ENCODE peak calls at places on chromosomes 5 and 9, in four cellular contexts. U is Panc1, Q is uterus, C is keratinocyte. H is an unnamed sample. For H3K27me3, the result is how much of the 10 kb centered on the place peaks cover.

GRCh38 chr5:151911011-151911410 is 13.6 kb downstream of the GLRA1 start:
- DNase-seq in U (no peak), C (no peak), Q (no peak), H (no peak)

GRCh38 chr5:80231693-80232092 is 24.2 kb downstream of the SERINC5 start:
- DNase-seq in Q (no peak), U (no peak), C (no peak), H (no peak)

GRCh38 chr9:94507531-94508258 is 47.2 kb upstream of the PCAT7 start:
- DNase-seq in Q (no peak), U (no peak), C (no peak), H (no peak)

GRCh38 chr5:61084658-61085057 is 77.6 kb downstream of the SMIM15 start:
- DNase-seq in C (no peak), U (no peak), Q (no peak), H (no peak)

GRCh38 chr5:95859327-95860060 is 37.0 kb upstream of the GLRX start:
- DNase-seq in Q (no peak), U (no peak), C (no peak), H (no peak)

GRCh38 chr9:35035851-35036701 is 36.3 kb downstream of the VCP start:
- DNase-seq in Q (peak), C (no peak), U (no peak), H (peak)

GRCh38 chr9:129495422-129496186 is 125.3 kb downstream of the C9orf50 start:
- DNase-seq in U (peak), C (no peak), Q (peak), H (peak)

GRCh38 chr5:6732634-6733410 is 19.6 kb downstream of the TENT4A start:
- DNase-seq in C (no peak), U (no peak), Q (peak), H (peak)

GRCh38 chr5:15384176-15384575 is 115.8 kb upstream of the FBXL7 start:
- DNase-seq in Q (no peak), U (no peak), C (no peak), H (no peak)

GRCh38 chr5:180618830-180619562 is 27.7 kb upstream of the SCGB3A1 start:
- DNase-seq in Q (no peak), U (no peak), C (no peak), H (no peak)

GRCh38 chr5:158874814-158875213 is 224.9 kb downstream of the EBF1 start:
- DNase-seq in C (no peak), U (no peak), Q (no peak), H (no peak)

GRCh38 chr5:146877178-146877681 is 1.3 kb downstream of the PPP2R2B start:
- DNase-seq in U (no peak), C (no peak), Q (no peak), H (no peak)

GRCh38 chr5:139335811-139336210 is 5.8 kb upstream of the PAIP2 start:
- DNase-seq in U (no peak), Q (no peak), C (no peak), H (no peak)

GRCh38 chr5:163658702-163659567 is 153.5 kb downstream of the MAT2B start:
- DNase-seq in C (no peak), U (no peak), Q (no peak), H (no peak)

GRCh38 chr9:83665576-83666200 is 42.1 kb downstream of the UBQLN1 start:
- DNase-seq in Q (no peak), C (no peak), U (no peak), H (no peak)

GRCh38 chr5:40410231-40410861 is 269.4 kb upstream of the PTGER4 start:
- DNase-seq in Q (no peak), U (no peak), C (peak), H (no peak)

GRCh38 chr9:98453589-98454311 is 198.3 kb upstream of the TBC1D2 start:
- DNase-seq in C (no peak), Q (no peak), U (no peak), H (no peak)

GRCh38 chr9:24614070-24614469 is 68.4 kb upstream of the IZUMO3 start:
- DNase-seq in U (no peak), C (no peak), Q (no peak), H (no peak)

GRCh38 chr9:128148509-128149000 is 698 bp upstream of the LCN2 start:
- DNase-seq in Q (no peak), U (no peak), C (no peak), H (no peak)

GRCh38 chr9:128149951-128150593 is 819 bp downstream of the LCN2 start:
- DNase-seq in Q (no peak), U (no peak), C (no peak), H (no peak)

GRCh38 chr9:128150594-128151342 is 1.5 kb downstream of the LCN2 start:
- DNase-seq in C (no peak), U (no peak), Q (no peak), H (no peak)

GRCh38 chr9:128151343-128152132 is 2.3 kb downstream of the LCN2 start:
- DNase-seq in Q (no peak), C (no peak), U (no peak), H (no peak)

DNA sequence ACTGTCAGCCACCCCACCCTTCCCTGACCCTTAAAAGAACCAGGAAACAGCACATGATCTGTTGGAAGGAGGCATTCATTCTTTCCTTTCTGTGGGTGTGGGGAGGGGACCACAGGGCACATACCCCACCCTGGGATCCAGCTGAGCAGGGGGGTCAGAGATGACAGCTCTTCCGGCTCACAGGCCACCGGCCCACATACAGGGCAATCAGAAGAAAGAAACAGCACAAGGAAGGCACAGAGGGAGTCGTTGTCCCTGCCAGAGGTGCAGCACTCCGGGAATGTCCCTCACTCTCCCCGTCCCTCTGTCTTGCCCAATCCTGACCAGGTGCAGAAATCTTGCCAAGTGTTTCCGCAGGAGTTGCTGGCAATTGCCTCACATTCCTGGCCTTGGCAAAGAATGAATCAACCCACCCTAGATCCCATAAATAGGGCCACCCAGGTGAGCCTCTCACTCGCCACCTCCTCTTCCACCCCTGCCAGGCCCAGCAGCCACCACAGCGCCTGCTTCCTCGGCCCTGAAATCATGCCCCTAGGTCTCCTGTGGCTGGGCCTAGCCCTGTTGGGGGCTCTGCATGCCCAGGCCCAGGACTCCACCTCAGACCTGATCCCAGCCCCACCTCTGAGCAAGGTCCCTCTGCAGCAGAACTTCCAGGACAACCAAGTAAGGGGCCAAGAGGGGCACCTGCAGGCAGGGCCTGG is at the start of gene LCN2:
- DNase-seq in U (no peak), Q (no peak), C (no peak), H (no peak)
- H3K4me3 ChIP-seq in U (no peak), Q (no peak), C (no peak), H (peak)

GRCh38 chr9:132199056-132199455 is 37.2 kb downstream of the NTNG2 start:
- DNase-seq in Q (no peak), C (no peak), U (no peak), H (no peak)

GRCh38 chr9:132201139-132201538 is 39.3 kb downstream of the NTNG2 start:
- DNase-seq in U (no peak), C (no peak), Q (no peak), H (no peak)

GRCh38 chr9:132200706-132201105 is 38.8 kb downstream of the NTNG2 start:
- DNase-seq in U (no peak), C (no peak), Q (no peak), H (no peak)

GRCh38 chr9:132197315-132197714 is 35.5 kb downstream of the NTNG2 start:
- DNase-seq in C (no peak), Q (no peak), U (no peak), H (no peak)

DNA sequence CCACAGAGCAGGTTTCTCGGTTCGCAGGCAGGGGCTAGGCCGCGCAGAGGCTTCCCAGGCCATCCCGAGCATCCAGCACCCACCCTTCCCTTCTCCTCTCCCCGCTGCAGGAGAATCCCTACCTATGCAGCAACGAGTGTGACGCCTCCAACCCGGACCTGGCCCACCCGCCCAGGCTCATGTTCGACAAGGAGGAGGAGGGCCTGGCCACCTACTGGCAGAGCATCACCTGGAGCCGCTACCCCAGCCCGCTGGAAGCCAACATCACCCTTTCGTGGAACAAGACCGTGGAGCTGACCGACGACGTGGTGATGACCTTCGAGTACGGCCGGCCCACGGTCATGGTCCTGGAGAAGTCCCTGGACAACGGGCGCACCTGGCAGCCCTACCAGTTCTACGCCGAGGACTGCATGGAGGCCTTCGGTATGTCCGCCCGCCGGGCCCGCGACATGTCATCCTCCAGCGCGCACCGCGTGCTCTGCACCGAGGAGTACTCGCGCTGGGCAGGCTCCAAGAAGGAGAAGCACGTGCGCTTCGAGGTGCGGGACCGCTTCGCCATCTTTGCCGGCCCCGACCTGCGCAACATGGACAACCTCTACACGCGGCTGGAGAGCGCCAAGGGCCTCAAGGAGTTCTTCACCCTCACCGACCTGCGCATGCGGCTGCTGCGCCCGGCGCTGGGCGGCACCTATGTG is 36.1 kb downstream of the NTNG2 start:
- DNase-seq in Q (no peak), C (no peak), U (no peak), H (no peak)
- H3K27me3 ChIP-seq in Q (under half), C (under half), U (under half), H (under half)

GRCh38 chr5:75374394-75374814 is 37.4 kb downstream of the HMGCR start:
- DNase-seq in C (no peak), U (no peak), Q (no peak), H (no peak)
- H3K27ac ChIP-seq in C (no peak), U (no peak), Q (no peak), H (no peak)

GRCh38 chr5:67268233-67269011 is 71.8 kb upstream of the CD180 start:
- DNase-seq in C (peak), Q (peak), U (no peak), H (peak)
- H3K4me3 ChIP-seq in C (peak), Q (no peak), U (peak), H (peak)

GRCh38 chr5:172567843-172568242 is 73.2 kb upstream of the NEURL1B start:
- DNase-seq in U (no peak), Q (no peak), C (no peak), H (peak)

GRCh38 chr5:172565455-172565854 is 75.6 kb upstream of the NEURL1B start:
- DNase-seq in U (no peak), C (no peak), Q (no peak), H (no peak)

GRCh38 chr5:172564883-172565282 is 76.2 kb upstream of the NEURL1B start:
- DNase-seq in Q (no peak), U (no peak), C (no peak), H (no peak)

GRCh38 chr5:172567294-172567693 is 73.8 kb upstream of the NEURL1B start:
- DNase-seq in Q (no peak), C (no peak), U (no peak), H (peak)

GRCh38 chr5:172565931-172566665 is 75.0 kb upstream of the NEURL1B start:
- DNase-seq in U (no peak), C (no peak), Q (no peak), H (no peak)
- H3K27me3 ChIP-seq in U (under half), C (under half), Q (under half), H (under half)

GRCh38 chr9:127929044-127929979 is 1.3 kb downstream of the PIP5KL1 start:
- DNase-seq in C (no peak), Q (no peak), U (no peak), H (no peak)

GRCh38 chr9:127925959-127926949 is 4.3 kb downstream of the PIP5KL1 start:
- DNase-seq in Q (no peak), C (no peak), U (no peak), H (no peak)

GRCh38 chr9:127926961-127927456 is 3.6 kb downstream of the PIP5KL1 start:
- DNase-seq in U (no peak), Q (no peak), C (no peak), H (no peak)

GRCh38 chr9:127928232-127929043 is 2.1 kb downstream of the PIP5KL1 start:
- DNase-seq in C (no peak), U (no peak), Q (no peak), H (no peak)

GRCh38 chr9:127927457-127928231 is 2.9 kb downstream of the PIP5KL1 start:
- DNase-seq in Q (no peak), C (peak), U (no peak), H (no peak)
- H3K27ac ChIP-seq in Q (no peak), C (no peak), U (no peak), H (no peak)